ENCODE peak calls at places on chromosomes 6 and 20, in seven cellular contexts. Y, K, A, E, M, O and X are unnamed samples.
A peak's percentile ranks its signal among the peaks of the same experiment; 100 is the strongest.

GRCh38 chr6:165321150-165321549 is 11.7 kb upstream of the C6orf118 start:
- DNase-seq in Y (no peak), K (no peak), A (no peak), E (no peak), M (no peak), O (no peak), X (no peak)

GRCh38 chr6:3403244-3404154 is 53.4 kb downstream of the SLC22A23 start:
- DNase-seq in Y (no peak), K (no peak), A (peak; percentile 49), E (no peak), M (no peak), O (peak; percentile 37), X (peak; percentile 77)

GRCh38 chr20:50794846-50795634 is at the start of gene BCAS4:
- DNase-seq in Y (peak; percentile 83), K (peak; percentile 37), A (peak; percentile 89), E (peak; percentile 80), M (peak; percentile 42), O (peak; percentile 72), X (peak; percentile 42)

GRCh38 chr6:150445486-150445885 is 76.7 kb downstream of the IYD start:
- DNase-seq in Y (no peak), K (no peak), A (no peak), E (no peak), M (no peak), O (no peak), X (no peak)

GRCh38 chr6:155245871-155246270 is 17.9 kb upstream of the CLDN20 start:
- DNase-seq in Y (no peak), K (no peak), A (no peak), E (no peak), M (no peak), O (no peak), X (no peak)

GRCh38 chr6:36608788-36609563 is 14.8 kb downstream of the SRSF3 start:
- DNase-seq in Y (peak; percentile 40), K (no peak), A (no peak), E (no peak), M (no peak), O (no peak), X (no peak)

GRCh38 chr6:50145125-50145524 is 95.4 kb upstream of the DEFB112 start:
- DNase-seq in Y (no peak), K (no peak), A (peak; percentile 31), E (no peak), M (no peak), O (no peak), X (no peak)

GRCh38 chr6:109349419-109349987 is 32.8 kb downstream of the CD164 start:
- DNase-seq in Y (no peak), K (peak; percentile 25), A (no peak), E (no peak), M (no peak), O (no peak), X (peak; percentile 51)

GRCh38 chr20:50877232-50877631 is 54.0 kb downstream of the ADNP start:
- DNase-seq in Y (no peak), K (no peak), A (no peak), E (no peak), M (no peak), O (no peak), X (no peak)

GRCh38 chr6:44135875-44136274 is 8.5 kb downstream of the TMEM63B start:
- DNase-seq in Y (no peak), K (no peak), A (peak; percentile 27), E (no peak), M (no peak), O (no peak), X (no peak)

GRCh38 chr20:3046677-3047462 is 1.0 kb downstream of the MRPS26 start:
- DNase-seq in Y (no peak), K (no peak), A (peak; percentile 73), E (peak; percentile 59), M (peak; percentile 34), O (no peak), X (peak; percentile 66)

GRCh38 chr20:40564997-40565680 is 123.9 kb downstream of the MAFB start:
- DNase-seq in Y (no peak), K (no peak), A (no peak), E (no peak), M (peak; percentile 71), O (no peak), X (peak; percentile 83)

GRCh38 chr6:6825986-6826901 is 237.7 kb downstream of the LY86 start:
- DNase-seq in Y (no peak), K (peak; percentile 44), A (no peak), E (peak; percentile 75), M (no peak), O (no peak), X (no peak)

GRCh38 chr6:32622545-32623401 is 14.4 kb upstream of the HLA-DQA1 start:
- DNase-seq in Y (no peak), K (peak; percentile 8), A (peak; percentile 60), E (peak; percentile 37), M (no peak), O (no peak), X (peak; percentile 21)

GRCh38 chr6:12137480-12137879 is 125.4 kb downstream of the HIVEP1 start:
- DNase-seq in Y (no peak), K (peak; percentile 76), A (no peak), E (no peak), M (no peak), O (peak; percentile 64), X (no peak)

GRCh38 chr6:134550604-134551003 is 232.7 kb upstream of the SGK1 start:
- DNase-seq in Y (no peak), K (no peak), A (peak; percentile 50), E (no peak), M (no peak), O (no peak), X (peak; percentile 59)

GRCh38 chr6:24851086-24851485 is 52.4 kb upstream of the ARMH2 start:
- DNase-seq in Y (no peak), K (no peak), A (no peak), E (no peak), M (no peak), O (no peak), X (no peak)

DNA sequence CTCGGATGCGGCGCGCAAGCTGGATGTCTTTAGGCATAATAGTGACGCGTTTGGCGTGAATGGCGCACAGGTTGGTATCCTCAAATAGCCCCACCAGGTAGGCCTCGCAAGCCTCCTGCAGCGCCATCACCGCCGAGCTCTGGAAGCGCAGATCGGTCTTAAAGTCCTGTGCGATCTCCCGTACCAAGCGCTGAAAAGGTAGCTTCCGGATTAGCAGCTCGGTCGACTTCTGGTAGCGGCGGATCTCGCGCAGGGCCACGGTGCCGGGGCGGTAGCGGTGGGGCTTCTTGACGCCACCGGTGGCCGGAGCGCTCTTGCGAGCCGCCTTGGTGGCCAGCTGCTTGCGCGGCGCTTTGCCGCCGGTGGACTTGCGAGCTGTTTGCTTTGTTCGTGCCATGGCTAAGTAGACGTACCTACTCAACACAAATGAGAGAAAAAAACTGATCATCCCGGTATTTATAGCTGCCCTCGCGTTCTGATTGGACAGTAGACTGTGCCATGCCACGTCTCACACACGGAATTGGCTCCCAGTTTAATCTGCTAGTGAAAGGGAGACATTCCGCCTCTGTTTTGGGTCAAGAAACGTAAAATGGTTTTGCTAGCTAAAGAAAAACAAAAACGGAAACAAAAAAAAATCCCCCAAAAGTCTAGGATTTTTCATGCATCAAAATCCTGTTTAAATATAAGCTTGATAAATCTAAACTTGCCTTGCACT is 40.1 kb downstream of the OR2B2 start:
- DNase-seq in Y (peak; percentile 88), K (peak; percentile 81), A (peak; percentile 93), E (peak; percentile 78), M (no peak), O (peak; percentile 41), X (peak; percentile 88)
- TF ChIP-seq CTCF in Y (no peak), K (no peak), A (no peak), E (no peak), M (no peak), O (no peak), X (peak; percentile 49)

DNA sequence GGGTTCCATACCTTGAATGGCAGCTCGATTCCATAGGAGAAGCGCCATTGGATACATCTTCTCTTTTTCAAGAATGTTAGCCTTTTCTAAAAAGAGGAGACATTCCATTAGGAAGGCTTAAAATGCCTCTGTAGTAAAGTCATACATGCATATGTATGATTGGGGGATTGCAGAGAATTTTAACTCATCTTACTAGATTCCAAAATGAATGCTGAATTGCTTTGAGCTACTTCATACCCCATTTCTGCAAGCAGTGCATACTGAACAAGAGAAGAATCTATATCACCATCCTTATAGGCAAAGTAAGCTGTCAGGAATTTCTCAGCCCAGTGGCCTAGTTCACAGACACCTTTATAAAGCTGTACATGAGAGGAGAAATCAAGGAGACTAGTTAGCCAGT is 80.3 kb downstream of the NDUFAF5 start:
- DNase-seq in Y (no peak), K (no peak), A (no peak), E (no peak), M (no peak), O (no peak), X (peak; percentile 14)
- H3K27ac ChIP-seq in Y (peak overlapping the region; percentile 79), K (no peak overlapping the region), A (no peak overlapping the region), E (no peak overlapping the region), M (no peak overlapping the region), O (no peak overlapping the region), X (no peak overlapping the region)

DNA sequence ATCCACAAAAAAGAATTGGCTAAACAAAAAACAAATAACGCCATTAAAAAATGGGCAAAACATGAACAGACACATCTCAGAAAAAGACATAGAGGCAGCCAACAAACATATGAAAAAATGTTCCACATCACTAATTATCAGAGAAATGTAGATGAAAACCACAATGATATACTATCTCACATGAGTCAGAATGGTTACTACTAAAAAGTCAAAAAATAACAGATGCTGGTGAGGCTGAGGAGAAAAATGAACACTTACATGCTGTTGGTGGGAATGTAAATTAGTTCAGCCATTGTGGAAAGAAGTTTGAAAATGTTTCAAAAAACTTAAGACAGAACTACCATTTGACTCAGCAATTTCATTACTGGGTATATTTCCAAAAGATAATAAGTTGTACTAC is 430.1 kb upstream of the JAG1 start:
- DNase-seq in Y (no peak), K (no peak), A (no peak), E (no peak), M (no peak), O (no peak), X (no peak)
- H3K4me1 ChIP-seq in Y (peaks cover 5% of the 10 kb centered on the region), K (no peaks in the 10 kb centered on the region), A (no peaks in the 10 kb centered on the region), E (no peaks in the 10 kb centered on the region), M (no peaks in the 10 kb centered on the region), O (peaks cover 1% of the 10 kb centered on the region), X (peaks cover 7% of the 10 kb centered on the region)

GRCh38 chr6:83260577-83260976 is 67.4 kb downstream of the RWDD2A start:
- DNase-seq in Y (no peak), K (no peak), A (no peak), E (no peak), M (no peak), O (no peak), X (no peak)
- TF ChIP-seq CTCF in Y (no peak), K (no peak), A (no peak), E (no peak), M (no peak), O (no peak), X (no peak)